ENCODE peak calls at places on chromosomes 11 and 22, in ten cellular contexts. R, P, C, W, E, D, M, I, T and S are unnamed samples.

GRCh38 chr11:61474234-61474633 is 34.3 kb upstream of the LRRC10B start:
- DNase-seq in D (no peak), C (no peak), E (no peak), T (no peak), P (no peak), I (no peak), W (no peak), M (no peak), R (no peak), S (no peak)

GRCh38 chr11:47433991-47434786 is 8.0 kb upstream of the PSMC3 start:
- DNase-seq in D (no peak), P (no peak), T (no peak), I (peak; percentile 31), W (no peak), C (no peak), R (no peak), M (no peak), E (no peak), S (no peak)

GRCh38 chr22:46897246-46897623 is 134.8 kb downstream of the TBC1D22A start:
- DNase-seq in M (no peak), P (no peak), T (no peak), R (no peak), D (no peak), E (no peak), I (no peak), W (no peak), C (no peak), S (no peak)

GRCh38 chr11:46597609-46598219 is 3.9 kb upstream of the AMBRA1 start:
- DNase-seq in M (no peak), I (peak; percentile 48), D (no peak), R (no peak), C (no peak), P (no peak), E (no peak), T (no peak), W (no peak), S (no peak)

GRCh38 chr11:121572581-121573059 is 119.9 kb upstream of the SORL1-AS1 start:
- DNase-seq in E (no peak), M (no peak), W (no peak), C (no peak), P (peak; percentile 84), I (no peak), T (no peak), D (no peak), R (no peak), S (no peak)

GRCh38 chr11:57499983-57500461 is 15.5 kb downstream of the SLC43A1 start:
- DNase-seq in I (no peak), C (no peak), T (no peak), D (no peak), M (no peak), W (no peak), E (no peak), P (no peak), R (no peak), S (no peak)

GRCh38 chr11:74373382-74373781 is 24.9 kb downstream of the PGM2L1 start:
- DNase-seq in I (no peak), C (no peak), P (no peak), T (no peak), W (no peak), R (no peak), E (no peak), M (no peak), D (no peak), S (no peak)

GRCh38 chr11:99117603-99118002 is 96.9 kb downstream of the CNTN5 start:
- DNase-seq in C (no peak), T (no peak), E (no peak), W (no peak), P (no peak), I (no peak), D (no peak), M (no peak), R (no peak), S (no peak)

GRCh38 chr11:19392321-19392720 is 151.6 kb upstream of the E2F8 start:
- DNase-seq in E (no peak), W (no peak), T (peak; percentile 56), C (no peak), P (no peak), I (no peak), R (no peak), D (no peak), M (no peak), S (no peak)

GRCh38 chr11:113664981-113665710 is 41.0 kb downstream of the TMPRSS5 start:
- DNase-seq in R (no peak), I (no peak), P (no peak), W (no peak), C (no peak), T (no peak), E (no peak), D (no peak), M (no peak), S (no peak)

GRCh38 chr11:47797633-47798032 is 30.5 kb upstream of the FNBP4 start:
- DNase-seq in W (no peak), M (no peak), C (no peak), R (no peak), I (peak; percentile 74), E (no peak), P (peak; percentile 16), T (no peak), D (no peak), S (no peak)

GRCh38 chr11:43789700-43790443 is 90.8 kb upstream of the ALKBH3 start:
- DNase-seq in M (no peak), I (peak; percentile 72), E (no peak), R (no peak), P (no peak), W (no peak), D (peak; percentile 3), C (no peak), T (no peak), S (no peak)

GRCh38 chr11:45180158-45180887 is 33.9 kb downstream of the PRDM11 start:
- DNase-seq in E (peak; percentile 71), P (peak; percentile 14), D (peak; percentile 90), M (peak; percentile 46), I (peak; percentile 13), R (peak; percentile 76), W (peak; percentile 64), T (peak; percentile 88), C (peak; percentile 56), S (peak; percentile 49)
- TF ChIP-seq CTCF in E (peak; percentile 48), P (no peak), D (peak; percentile 1), M (no peak), I (peak; percentile 59), R (peak; percentile 36), W (peak; percentile 55), T (no peak), C (peak; percentile 55), S (no peak)

GRCh38 chr11:123742334-123742733 is 874 bp upstream of the ZNF202 start:
- DNase-seq in M (no peak), T (no peak), C (no peak), R (no peak), P (no peak), E (no peak), W (no peak), D (no peak), I (no peak), S (peak; percentile 9)

GRCh38 chr11:123738374-123738773 is 3.1 kb downstream of the ZNF202 start:
- DNase-seq in I (no peak), P (no peak), C (no peak), D (no peak), R (no peak), T (no peak), W (no peak), E (no peak), M (no peak), S (no peak)

GRCh38 chr11:123742778-123743177 is 1.3 kb upstream of the ZNF202 start:
- DNase-seq in C (no peak), I (no peak), W (no peak), M (no peak), E (no peak), D (no peak), T (no peak), P (no peak), R (no peak), S (no peak)

GRCh38 chr11:123740787-123741158 is 687 bp downstream of the ZNF202 start:
- DNase-seq in D (peak; percentile 1), E (no peak), I (no peak), C (no peak), P (peak; percentile 2), R (no peak), T (no peak), W (no peak), M (no peak), S (no peak)

GRCh38 chr11:123741159-123741951 is at the start of gene ZNF202:
- DNase-seq in M (peak; percentile 75), I (peak; percentile 85), C (peak; percentile 74), P (peak; percentile 92), W (peak; percentile 96), T (peak; percentile 98), R (peak; percentile 52), E (peak; percentile 94), D (peak; percentile 83), S (peak; percentile 91)
- TF ChIP-seq CTCF in M (peak; percentile 35), I (peak; percentile 62), C (peak; percentile 56), P (no peak), W (peak; percentile 11), T (no peak), R (no peak), E (peak; percentile 7), D (peak; percentile 29), S (no peak)

GRCh38 chr11:126776125-126776524 is 224.4 kb downstream of the KIRREL3 start:
- DNase-seq in P (no peak), I (no peak), M (no peak), E (no peak), C (no peak), R (no peak), T (no peak), W (no peak), D (no peak), S (no peak)

GRCh38 chr11:126768702-126769101 is 231.9 kb downstream of the KIRREL3 start:
- DNase-seq in D (no peak), P (no peak), W (no peak), R (no peak), M (no peak), T (no peak), I (no peak), E (no peak), C (no peak), S (no peak)

GRCh38 chr11:126766425-126766824 is 234.1 kb downstream of the KIRREL3 start:
- DNase-seq in E (no peak), D (no peak), C (no peak), M (no peak), T (no peak), R (no peak), P (no peak), W (no peak), I (no peak), S (no peak)

DNA sequence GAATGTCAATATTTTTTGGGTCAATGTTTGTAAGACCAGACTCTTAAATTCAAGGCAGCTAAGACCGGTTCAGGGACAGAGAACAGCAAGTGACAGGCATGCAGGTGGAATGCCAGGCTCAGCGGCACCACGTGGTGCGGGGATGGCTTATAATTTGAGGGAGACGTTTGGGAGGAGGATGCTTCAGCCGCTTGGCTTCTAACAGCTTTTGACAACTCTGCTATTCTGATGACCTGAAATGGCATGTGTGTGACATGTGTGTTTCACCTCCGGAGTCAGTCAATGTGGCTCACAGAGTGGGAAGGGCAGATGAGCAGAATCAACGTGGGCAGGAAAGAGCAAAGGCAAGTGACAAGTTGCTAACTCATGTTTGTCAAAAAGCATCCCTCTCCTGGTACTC is 228.3 kb downstream of the KIRREL3 start:
- DNase-seq in M (no peak), D (no peak), I (no peak), W (no peak), R (no peak), C (no peak), T (no peak), E (no peak), P (no peak), S (no peak)
- TF ChIP-seq CTCF in M (no peak), D (no peak), I (no peak), W (no peak), R (no peak), C (no peak), T (no peak), E (no peak), P (no peak), S (no peak)

GRCh38 chr11:35689081-35689996 is 26.8 kb downstream of the TRIM44 start:
- DNase-seq in C (no peak), W (no peak), I (no peak), E (no peak), D (no peak), T (no peak), M (no peak), R (no peak), P (no peak), S (no peak)
- TF ChIP-seq CTCF in C (no peak), W (no peak), I (no peak), E (no peak), D (no peak), T (no peak), M (no peak), R (no peak), P (no peak), S (no peak)